ENCODE peak calls at places on chromosome 1, in five cellular contexts. A is left ventricle myocardium inferior, J is fibroblast of pulmonary artery, I is body of pancreas, V is Panc1. C is an unnamed sample.
A peak's percentile ranks its signal among the peaks of the same experiment; 100 is the strongest.

GRCh38 chr1:214404154-214404553 is 123.2 kb downstream of the SMYD2 start:
- DNase-seq in A (no peak), J (peak; percentile 71), I (no peak), V (no peak), C (no peak)

GRCh38 chr1:220711086-220711809 is 21.1 kb downstream of the C1orf115 start:
- DNase-seq in A (no peak), J (no peak), I (peak; percentile 62), V (no peak), C (no peak)

GRCh38 chr1:34275150-34275549 is 98.4 kb downstream of the C1orf94 start:
- DNase-seq in A (no peak), J (no peak), I (no peak), V (no peak), C (no peak)

GRCh38 chr1:83555871-83556270 is 443.1 kb downstream of the TTLL7 start:
- DNase-seq in A (no peak), J (no peak), I (no peak), V (no peak), C (no peak)

GRCh38 chr1:248752981-248753525 is 2.5 kb downstream of the LYPD8 start:
- DNase-seq in A (no peak), J (no peak), I (no peak), V (no peak), C (no peak)

GRCh38 chr1:14869197-14869596 is 270.7 kb downstream of the KAZN start:
- DNase-seq in A (no peak), J (no peak), I (no peak), V (no peak), C (no peak)

GRCh38 chr1:2560299-2561073 is 4.3 kb downstream of the TNFRSF14 start:
- DNase-seq in A (no peak), J (no peak), I (no peak), V (no peak), C (no peak)

GRCh38 chr1:74857676-74858075 is 124.7 kb downstream of the TYW3 start:
- DNase-seq in A (no peak), J (no peak), I (no peak), V (no peak), C (no peak)

GRCh38 chr1:55542901-55543504 is 327.8 kb upstream of the USP24 start:
- DNase-seq in A (no peak), J (peak; percentile 20), I (no peak), V (no peak), C (no peak)

GRCh38 chr1:110686188-110686587 is 11.4 kb upstream of the KCNA3 start:
- DNase-seq in A (no peak), J (no peak), I (no peak), V (no peak), C (no peak)

GRCh38 chr1:158002630-158003408 is 9.4 kb downstream of the KIRREL1 start:
- DNase-seq in A (no peak), J (peak; percentile 62), I (no peak), V (no peak), C (peak; percentile 65)

GRCh38 chr1:93221913-93222312 is 41.4 kb downstream of the CCDC18 start:
- DNase-seq in A (no peak), J (no peak), I (no peak), V (no peak), C (peak; percentile 14)

GRCh38 chr1:183915634-183916510 is 111.0 kb downstream of the RGL1 start:
- DNase-seq in A (peak; percentile 47), J (peak; percentile 97), I (peak; percentile 81), V (peak; percentile 96), C (peak; percentile 96)
- TF ChIP-seq CTCF in A (peak; percentile 89), J (peak; percentile 75), I (peak; percentile 86), V (peak; percentile 86), C (peak; percentile 77)

DNA sequence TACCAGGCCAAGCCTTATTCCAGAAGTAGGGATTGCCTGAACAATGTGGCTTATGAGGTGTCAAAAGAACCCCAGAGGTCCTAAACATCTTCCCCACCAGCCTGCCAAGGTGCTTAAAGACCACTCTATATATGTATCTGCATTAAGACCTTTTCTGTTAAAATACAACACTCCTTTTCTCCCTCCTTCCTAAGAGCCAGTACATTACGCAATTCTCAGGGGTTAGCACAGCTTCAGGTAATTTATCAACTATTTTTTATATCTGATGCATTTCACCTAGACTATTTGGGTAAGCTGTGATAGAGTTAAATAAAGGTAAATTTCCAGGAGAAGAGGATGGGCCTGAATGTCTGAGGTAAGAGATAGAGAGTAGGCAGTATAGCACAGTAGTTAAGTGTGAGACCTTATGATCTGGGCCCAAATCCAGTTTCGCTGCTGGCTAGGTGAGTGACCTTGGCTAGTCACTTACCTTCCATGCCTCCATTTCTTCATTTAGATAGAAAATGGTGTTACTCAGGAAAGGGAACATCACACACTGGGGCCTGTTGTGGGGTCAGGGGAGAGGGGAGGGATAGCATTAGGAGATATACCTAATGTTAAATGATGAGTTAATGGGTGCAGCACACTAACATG is 5.1 kb upstream of the CCN1 start:
- DNase-seq in A (no peak), J (no peak), I (no peak), V (no peak), C (no peak)
- H3K4me3 ChIP-seq in A (no peak overlapping the region), J (no peak overlapping the region), I (no peak overlapping the region), V (no peak overlapping the region), C (peak overlapping the region; percentile 75)

GRCh38 chr1:11057477-11057876 is 2.3 kb downstream of the SRM start:
- DNase-seq in A (no peak), J (no peak), I (no peak), V (no peak), C (no peak)
- TF ChIP-seq CTCF in A (no peak), J (no peak), I (no peak), V (no peak), C (no peak)

DNA sequence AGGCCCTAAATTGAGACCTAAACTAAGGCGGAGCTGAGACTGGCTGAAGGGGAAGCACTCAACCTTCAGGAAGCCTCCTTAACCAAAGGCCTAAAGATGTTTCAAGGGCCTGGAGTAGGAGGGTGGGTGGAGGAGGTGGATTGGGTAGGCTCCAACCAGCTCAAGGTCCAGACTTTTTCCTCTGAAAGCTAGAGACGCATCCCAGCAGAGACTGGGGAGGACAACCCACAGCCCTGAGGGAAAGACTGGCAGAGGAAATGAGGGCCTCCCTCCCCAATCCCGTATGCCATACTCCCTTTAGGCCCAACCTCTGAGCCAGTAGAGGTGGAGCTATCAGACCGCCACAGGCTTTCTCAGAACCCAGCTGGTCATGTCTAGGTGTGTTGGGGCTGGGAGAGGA is 1.1 kb downstream of the ECM1 start:
- DNase-seq in A (no peak), J (no peak), I (no peak), V (no peak), C (no peak)
- H3K4me3 ChIP-seq in A (peak overlapping the region; percentile 59), J (no peak overlapping the region), I (no peak overlapping the region), V (no peak overlapping the region), C (peak overlapping the region; percentile 32)

DNA sequence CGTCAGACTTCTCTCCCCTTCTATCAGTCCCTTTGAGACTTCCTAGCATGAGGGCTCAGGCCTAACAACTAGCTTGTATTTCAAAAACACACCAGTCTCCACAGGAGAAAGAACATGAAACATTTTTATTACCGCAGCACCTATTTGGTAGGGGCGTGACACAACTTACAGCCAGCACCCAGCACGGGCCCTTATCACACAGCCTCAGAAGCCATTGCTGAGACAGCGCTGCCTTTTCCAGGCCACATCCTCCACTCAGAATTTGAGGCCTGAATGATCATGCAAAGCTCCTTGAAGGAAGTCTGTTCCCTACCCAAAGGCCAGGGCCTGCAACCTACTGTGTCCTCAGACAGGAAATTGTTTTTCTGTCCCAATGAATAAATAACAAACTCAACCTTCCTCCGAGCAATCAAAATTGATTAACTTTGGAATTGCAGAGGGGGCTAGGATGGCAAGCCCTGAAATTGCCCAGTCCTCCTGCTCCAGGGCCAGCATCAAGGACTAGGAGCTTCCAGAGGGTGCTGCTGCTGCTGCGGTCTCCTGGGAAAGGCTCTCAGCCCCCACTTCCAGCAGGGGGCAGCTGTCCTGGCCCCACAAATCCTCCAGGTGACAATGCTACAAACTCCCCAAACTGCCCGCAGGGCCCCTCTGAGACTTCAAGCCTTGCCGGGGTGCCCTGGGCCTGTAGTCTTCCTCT is 94.3 kb upstream of the GALNT2 start:
- DNase-seq in A (no peak), J (no peak), I (no peak), V (no peak), C (no peak)
- TF ChIP-seq CTCF in A (peak; percentile 40), J (peak; percentile 12), I (peak; percentile 25), V (peak; percentile 52), C (peak; percentile 47)

DNA sequence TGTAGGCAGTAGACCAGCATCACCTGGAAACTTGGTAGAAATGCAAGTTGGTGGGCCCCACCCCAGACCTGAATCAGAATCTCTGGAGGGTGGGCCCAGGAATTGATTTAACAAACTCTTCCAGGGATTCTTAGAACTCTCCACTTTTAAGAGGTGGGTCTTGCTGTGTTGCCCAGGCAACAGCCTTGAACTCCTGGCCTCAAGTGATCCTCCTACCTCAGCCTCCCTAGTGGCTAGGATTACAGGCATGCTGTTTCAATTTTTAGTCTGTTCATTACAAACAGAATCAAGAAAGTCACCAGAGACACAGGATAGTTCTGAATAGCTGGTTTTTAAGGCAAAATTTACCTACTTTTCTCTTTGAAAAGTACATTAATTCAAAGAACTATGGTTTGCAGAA is 31.2 kb downstream of the NCF2 start:
- DNase-seq in A (no peak), J (no peak), I (no peak), V (no peak), C (no peak)
- H3K4me3 ChIP-seq in A (no peak overlapping the region), J (no peak overlapping the region), I (no peak overlapping the region), V (no peak overlapping the region), C (no peak overlapping the region)

GRCh38 chr1:191629836-191630235 is 528.4 kb upstream of the RGS18 start:
- DNase-seq in A (no peak), J (no peak), I (no peak), V (no peak), C (no peak)
- TF ChIP-seq CTCF in A (no peak), J (no peak), I (no peak), V (no peak), C (no peak)

DNA sequence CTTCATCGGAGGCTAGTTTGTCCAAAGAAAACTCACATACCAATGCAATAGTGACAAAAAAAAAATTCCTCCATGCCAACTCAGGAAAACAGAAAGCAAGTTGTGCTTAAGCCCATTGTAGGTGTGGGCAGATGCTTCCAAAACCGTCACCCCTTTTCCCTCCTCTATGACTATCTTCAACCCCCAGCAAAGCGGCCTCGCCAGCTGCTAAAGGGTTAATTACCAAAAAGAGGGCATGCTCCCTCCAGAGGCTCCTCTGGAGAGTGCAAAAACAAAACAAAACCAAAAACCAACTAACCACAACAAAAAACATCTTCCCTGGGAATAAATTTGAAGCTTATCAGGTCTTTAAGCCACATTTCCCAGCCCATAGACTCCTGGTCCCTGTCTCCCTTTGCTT is 1.2 kb downstream of the LMOD1 start:
- DNase-seq in A (no peak), J (no peak), I (no peak), V (no peak), C (no peak)
- H3K4me3 ChIP-seq in A (peak overlapping the region; percentile 69), J (peak overlapping the region; percentile 23), I (no peak overlapping the region), V (no peak overlapping the region), C (peak overlapping the region; percentile 44)

C was measured in HFF-Myc.